ENCODE peak calls at places on chromosomes 7 and 10, in seven cellular contexts. V, D, U, J, P, X and R are unnamed samples.

GRCh38 chr7:69283421-69283820 is 314.9 kb upstream of the AUTS2 start:
- DNase-seq in D (no peak), V (no peak), X (no peak), U (no peak), P (no peak), J (peak), R (no peak)

GRCh38 chr10:132891994-132892393 is 50.4 kb downstream of the CFAP46 start:
- DNase-seq in X (no peak), U (no peak), D (no peak), J (peak), V (no peak), P (peak), R (no peak)

GRCh38 chr7:159091480-159092475 is 52.9 kb downstream of the VIPR2 start:
- DNase-seq in P (no peak), U (no peak), D (no peak), V (no peak), X (no peak), J (no peak), R (no peak)

GRCh38 chr10:72847681-72848080 is 45.9 kb upstream of the OIT3 start:
- DNase-seq in X (no peak), P (no peak), J (no peak), D (no peak), U (no peak), V (no peak), R (no peak)

GRCh38 chr7:25619963-25620799 is 391.9 kb upstream of the NPVF start:
- DNase-seq in J (peak), U (no peak), P (peak), D (peak), V (no peak), X (no peak), R (no peak)

GRCh38 chr10:93456480-93456879 is 25.7 kb downstream of the MYOF start:
- DNase-seq in D (no peak), V (no peak), P (no peak), U (no peak), X (no peak), J (no peak), R (no peak)

GRCh38 chr7:147197006-147197405 is 1080.4 kb downstream of the CNTNAP2 start:
- DNase-seq in J (no peak), P (no peak), X (no peak), V (no peak), U (peak), D (no peak), R (no peak)

GRCh38 chr10:102546606-102547310 is 43.0 kb downstream of the SUFU start:
- DNase-seq in X (no peak), D (no peak), J (no peak), P (no peak), U (no peak), V (no peak), R (no peak)

GRCh38 chr7:100951172-100951571 is 1.8 kb downstream of the MUC3A start:
- DNase-seq in U (no peak), J (no peak), X (no peak), P (no peak), D (no peak), V (peak), R (no peak)

GRCh38 chr10:76309744-76310441 is 878.5 kb downstream of the LRMDA start:
- DNase-seq in X (no peak), D (no peak), P (no peak), J (no peak), V (no peak), U (no peak), R (no peak)

GRCh38 chr7:18040196-18040595 is 12.6 kb upstream of the PRPS1L1 start:
- DNase-seq in D (no peak), V (no peak), X (no peak), P (no peak), U (peak), J (no peak), R (no peak)

GRCh38 chr7:33895025-33895804 is 10.1 kb upstream of the BMPER start:
- DNase-seq in U (peak), J (peak), P (peak), X (peak), D (peak), V (peak), R (peak)

GRCh38 chr7:63789378-63790176 is 209.1 kb upstream of the ZNF722 start:
- DNase-seq in X (no peak), J (no peak), P (peak), V (no peak), D (peak), U (no peak), R (peak)

GRCh38 chr10:96673318-96674099 is 46.8 kb downstream of the PIK3AP1 start:
- DNase-seq in V (no peak), P (no peak), X (no peak), U (peak), J (peak), D (no peak), R (peak)

GRCh38 chr7:134696261-134696660 is 49.6 kb downstream of the BPGM start:
- DNase-seq in P (no peak), J (no peak), U (no peak), D (no peak), V (no peak), X (no peak), R (peak)

GRCh38 chr7:26534649-26535482 is 243.2 kb downstream of the SNX10 start:
- DNase-seq in J (no peak), U (no peak), D (no peak), P (no peak), V (no peak), X (peak), R (no peak)

GRCh38 chr10:29947701-29948060 is 111.7 kb downstream of the JCAD start:
- DNase-seq in D (no peak), P (no peak), U (no peak), X (no peak), J (no peak), V (no peak), R (no peak)

GRCh38 chr7:22666732-22667131 is 60.3 kb upstream of the IL6 start:
- DNase-seq in X (no peak), P (no peak), V (no peak), J (no peak), D (no peak), U (peak), R (no peak)

GRCh38 chr7:123070702-123071286 is 75.3 kb upstream of the TAS2R16 start:
- DNase-seq in D (no peak), J (peak), V (no peak), U (peak), X (no peak), P (no peak), R (no peak)

GRCh38 chr10:58177362-58177947 is 90.2 kb downstream of the IPMK start:
- DNase-seq in J (peak), X (peak), D (no peak), P (no peak), V (no peak), U (peak), R (no peak)